ENCODE peak calls at places on chromosomes 7 and 10, in nine cellular contexts. One of them, this sample, is unnamed.

GRCh38 chr10:74293686-74294365 is 142.8 kb downstream of the ADK start:
- DNase-seq in stimulated activated CD8-positive, alpha-beta memory T cell treated with anti-CD3 and anti-CD28 coated beads, Interleukin-15, amount 100 ng/mL, for 24 hours: no peak
- DNase-seq in fibroblast of pulmonary artery: peak; percentile 71
- DNase-seq in fibroblast of the aortic adventitia: peak; percentile 86
- DNase-seq in iPS-NIHi11: no peak
- DNase-seq in progenitor cell of endocrine pancreas: no peak
- DNase-seq in activated CD4-positive, CD25-positive, alpha-beta regulatory T cell: no peak
- DNase-seq in left ventricle myocardium superior: no peak
- DNase-seq in foreskin fibroblast: peak; percentile 42
- DNase-seq in this sample: peak; percentile 78

GRCh38 chr7:32905175-32905662 is 13.7 kb upstream of the KBTBD2 start:
- DNase-seq in stimulated activated CD8-positive, alpha-beta memory T cell treated with anti-CD3 and anti-CD28 coated beads, Interleukin-15, amount 100 ng/mL, for 24 hours: no peak
- DNase-seq in fibroblast of pulmonary artery: peak; percentile 81
- DNase-seq in fibroblast of the aortic adventitia: peak; percentile 82
- DNase-seq in iPS-NIHi11: peak; percentile 77
- DNase-seq in progenitor cell of endocrine pancreas: no peak
- DNase-seq in activated CD4-positive, CD25-positive, alpha-beta regulatory T cell: peak; percentile 61
- DNase-seq in left ventricle myocardium superior: peak; percentile 59
- DNase-seq in foreskin fibroblast: peak; percentile 84
- DNase-seq in this sample: peak; percentile 79

GRCh38 chr7:138170959-138171703 is 94.9 kb downstream of the AKR1D1 start:
- DNase-seq in stimulated activated CD8-positive, alpha-beta memory T cell treated with anti-CD3 and anti-CD28 coated beads, Interleukin-15, amount 100 ng/mL, for 24 hours: no peak
- DNase-seq in fibroblast of pulmonary artery: no peak
- DNase-seq in fibroblast of the aortic adventitia: no peak
- DNase-seq in iPS-NIHi11: no peak
- DNase-seq in progenitor cell of endocrine pancreas: no peak
- DNase-seq in activated CD4-positive, CD25-positive, alpha-beta regulatory T cell: no peak
- DNase-seq in left ventricle myocardium superior: no peak
- DNase-seq in foreskin fibroblast: no peak
- DNase-seq in this sample: no peak

GRCh38 chr10:44520651-44521050 is 135.8 kb upstream of the CXCL12 start:
- DNase-seq in stimulated activated CD8-positive, alpha-beta memory T cell treated with anti-CD3 and anti-CD28 coated beads, Interleukin-15, amount 100 ng/mL, for 24 hours: no peak
- DNase-seq in fibroblast of pulmonary artery: no peak
- DNase-seq in fibroblast of the aortic adventitia: peak; percentile 30
- DNase-seq in iPS-NIHi11: no peak
- DNase-seq in progenitor cell of endocrine pancreas: no peak
- DNase-seq in activated CD4-positive, CD25-positive, alpha-beta regulatory T cell: no peak
- DNase-seq in left ventricle myocardium superior: no peak
- DNase-seq in foreskin fibroblast: no peak
- DNase-seq in this sample: no peak

GRCh38 chr10:7301039-7301768 is 109.6 kb downstream of the SFMBT2 start:
- DNase-seq in stimulated activated CD8-positive, alpha-beta memory T cell treated with anti-CD3 and anti-CD28 coated beads, Interleukin-15, amount 100 ng/mL, for 24 hours: no peak
- DNase-seq in fibroblast of pulmonary artery: peak; percentile 12
- DNase-seq in fibroblast of the aortic adventitia: no peak
- DNase-seq in iPS-NIHi11: peak; percentile 70
- DNase-seq in progenitor cell of endocrine pancreas: no peak
- DNase-seq in activated CD4-positive, CD25-positive, alpha-beta regulatory T cell: no peak
- DNase-seq in left ventricle myocardium superior: no peak
- DNase-seq in foreskin fibroblast: no peak
- DNase-seq in this sample: no peak

GRCh38 chr7:92691578-92691977 is 101.4 kb upstream of the FAM133B start:
- DNase-seq in stimulated activated CD8-positive, alpha-beta memory T cell treated with anti-CD3 and anti-CD28 coated beads, Interleukin-15, amount 100 ng/mL, for 24 hours: no peak
- DNase-seq in fibroblast of pulmonary artery: peak; percentile 81
- DNase-seq in fibroblast of the aortic adventitia: peak; percentile 81
- DNase-seq in iPS-NIHi11: peak; percentile 30
- DNase-seq in progenitor cell of endocrine pancreas: no peak
- DNase-seq in activated CD4-positive, CD25-positive, alpha-beta regulatory T cell: no peak
- DNase-seq in left ventricle myocardium superior: no peak
- DNase-seq in foreskin fibroblast: peak; percentile 41
- DNase-seq in this sample: peak; percentile 73

GRCh38 chr7:22202141-22202540 is 154.8 kb downstream of the RAPGEF5 start:
- DNase-seq in stimulated activated CD8-positive, alpha-beta memory T cell treated with anti-CD3 and anti-CD28 coated beads, Interleukin-15, amount 100 ng/mL, for 24 hours: no peak
- DNase-seq in fibroblast of pulmonary artery: no peak
- DNase-seq in fibroblast of the aortic adventitia: no peak
- DNase-seq in iPS-NIHi11: no peak
- DNase-seq in progenitor cell of endocrine pancreas: no peak
- DNase-seq in activated CD4-positive, CD25-positive, alpha-beta regulatory T cell: no peak
- DNase-seq in left ventricle myocardium superior: no peak
- DNase-seq in foreskin fibroblast: no peak
- DNase-seq in this sample: no peak

GRCh38 chr7:120273476-120273975 is 551 bp downstream of the KCND2 start:
- DNase-seq in stimulated activated CD8-positive, alpha-beta memory T cell treated with anti-CD3 and anti-CD28 coated beads, Interleukin-15, amount 100 ng/mL, for 24 hours: no peak
- DNase-seq in fibroblast of pulmonary artery: peak; percentile 20
- DNase-seq in fibroblast of the aortic adventitia: peak; percentile 44
- DNase-seq in iPS-NIHi11: peak; percentile 42
- DNase-seq in progenitor cell of endocrine pancreas: peak; percentile 29
- DNase-seq in activated CD4-positive, CD25-positive, alpha-beta regulatory T cell: no peak
- DNase-seq in left ventricle myocardium superior: peak; percentile 35
- DNase-seq in foreskin fibroblast: no peak
- DNase-seq in this sample: no peak

GRCh38 chr10:126130291-126130710 is 233.9 kb downstream of the FANK1 start:
- DNase-seq in stimulated activated CD8-positive, alpha-beta memory T cell treated with anti-CD3 and anti-CD28 coated beads, Interleukin-15, amount 100 ng/mL, for 24 hours: no peak
- DNase-seq in fibroblast of pulmonary artery: peak; percentile 54
- DNase-seq in fibroblast of the aortic adventitia: peak; percentile 55
- DNase-seq in iPS-NIHi11: no peak
- DNase-seq in progenitor cell of endocrine pancreas: no peak
- DNase-seq in activated CD4-positive, CD25-positive, alpha-beta regulatory T cell: no peak
- DNase-seq in left ventricle myocardium superior: peak; percentile 74
- DNase-seq in foreskin fibroblast: peak; percentile 47
- DNase-seq in this sample: no peak

GRCh38 chr10:24951201-24952145 is 933 bp downstream of the PRTFDC1 start:
- DNase-seq in stimulated activated CD8-positive, alpha-beta memory T cell treated with anti-CD3 and anti-CD28 coated beads, Interleukin-15, amount 100 ng/mL, for 24 hours: no peak
- DNase-seq in fibroblast of pulmonary artery: no peak
- DNase-seq in fibroblast of the aortic adventitia: peak; percentile 43
- DNase-seq in iPS-NIHi11: peak; percentile 60
- DNase-seq in progenitor cell of endocrine pancreas: no peak
- DNase-seq in activated CD4-positive, CD25-positive, alpha-beta regulatory T cell: no peak
- DNase-seq in left ventricle myocardium superior: peak; percentile 43
- DNase-seq in foreskin fibroblast: no peak
- DNase-seq in this sample: no peak

GRCh38 chr7:104111294-104111693 is 96.5 kb downstream of the ORC5 start:
- DNase-seq in stimulated activated CD8-positive, alpha-beta memory T cell treated with anti-CD3 and anti-CD28 coated beads, Interleukin-15, amount 100 ng/mL, for 24 hours: no peak
- DNase-seq in fibroblast of pulmonary artery: no peak
- DNase-seq in fibroblast of the aortic adventitia: no peak
- DNase-seq in iPS-NIHi11: no peak
- DNase-seq in progenitor cell of endocrine pancreas: no peak
- DNase-seq in activated CD4-positive, CD25-positive, alpha-beta regulatory T cell: no peak
- DNase-seq in left ventricle myocardium superior: no peak
- DNase-seq in foreskin fibroblast: no peak
- DNase-seq in this sample: no peak

GRCh38 chr10:98312816-98313215 is 44.8 kb upstream of the LOXL4 start:
- DNase-seq in stimulated activated CD8-positive, alpha-beta memory T cell treated with anti-CD3 and anti-CD28 coated beads, Interleukin-15, amount 100 ng/mL, for 24 hours: no peak
- DNase-seq in fibroblast of pulmonary artery: no peak
- DNase-seq in fibroblast of the aortic adventitia: no peak
- DNase-seq in iPS-NIHi11: no peak
- DNase-seq in progenitor cell of endocrine pancreas: no peak
- DNase-seq in activated CD4-positive, CD25-positive, alpha-beta regulatory T cell: no peak
- DNase-seq in left ventricle myocardium superior: no peak
- DNase-seq in foreskin fibroblast: no peak
- DNase-seq in this sample: no peak

GRCh38 chr7:44846816-44847508 is 925 bp downstream of the H2AZ2 start:
- DNase-seq in stimulated activated CD8-positive, alpha-beta memory T cell treated with anti-CD3 and anti-CD28 coated beads, Interleukin-15, amount 100 ng/mL, for 24 hours: no peak
- DNase-seq in fibroblast of pulmonary artery: no peak
- DNase-seq in fibroblast of the aortic adventitia: no peak
- DNase-seq in iPS-NIHi11: no peak
- DNase-seq in progenitor cell of endocrine pancreas: no peak
- DNase-seq in activated CD4-positive, CD25-positive, alpha-beta regulatory T cell: no peak
- DNase-seq in left ventricle myocardium superior: no peak
- DNase-seq in foreskin fibroblast: no peak
- DNase-seq in this sample: no peak

GRCh38 chr10:54133201-54133600 is 667.8 kb downstream of the PCDH15 start:
- DNase-seq in stimulated activated CD8-positive, alpha-beta memory T cell treated with anti-CD3 and anti-CD28 coated beads, Interleukin-15, amount 100 ng/mL, for 24 hours: no peak
- DNase-seq in fibroblast of pulmonary artery: no peak
- DNase-seq in fibroblast of the aortic adventitia: no peak
- DNase-seq in iPS-NIHi11: no peak
- DNase-seq in progenitor cell of endocrine pancreas: no peak
- DNase-seq in activated CD4-positive, CD25-positive, alpha-beta regulatory T cell: no peak
- DNase-seq in left ventricle myocardium superior: no peak
- DNase-seq in foreskin fibroblast: no peak
- DNase-seq in this sample: no peak

GRCh38 chr7:155802906-155803417 is 9.3 kb downstream of the SHH start:
- DNase-seq in stimulated activated CD8-positive, alpha-beta memory T cell treated with anti-CD3 and anti-CD28 coated beads, Interleukin-15, amount 100 ng/mL, for 24 hours: no peak
- DNase-seq in fibroblast of pulmonary artery: no peak
- DNase-seq in fibroblast of the aortic adventitia: no peak
- DNase-seq in iPS-NIHi11: no peak
- DNase-seq in progenitor cell of endocrine pancreas: no peak
- DNase-seq in activated CD4-positive, CD25-positive, alpha-beta regulatory T cell: no peak
- DNase-seq in left ventricle myocardium superior: peak; percentile 9
- DNase-seq in foreskin fibroblast: no peak
- DNase-seq in this sample: no peak

GRCh38 chr7:112001089-112001826 is 204.9 kb downstream of the DOCK4 start:
- DNase-seq in stimulated activated CD8-positive, alpha-beta memory T cell treated with anti-CD3 and anti-CD28 coated beads, Interleukin-15, amount 100 ng/mL, for 24 hours: no peak
- DNase-seq in fibroblast of pulmonary artery: peak; percentile 95
- DNase-seq in fibroblast of the aortic adventitia: peak; percentile 85
- DNase-seq in iPS-NIHi11: no peak
- DNase-seq in progenitor cell of endocrine pancreas: no peak
- DNase-seq in activated CD4-positive, CD25-positive, alpha-beta regulatory T cell: no peak
- DNase-seq in left ventricle myocardium superior: no peak
- DNase-seq in foreskin fibroblast: peak; percentile 60
- DNase-seq in this sample: peak; percentile 85

GRCh38 chr7:150323682-150324365 is 479 bp upstream of the ACTR3C start:
- DNase-seq in stimulated activated CD8-positive, alpha-beta memory T cell treated with anti-CD3 and anti-CD28 coated beads, Interleukin-15, amount 100 ng/mL, for 24 hours: no peak
- DNase-seq in fibroblast of pulmonary artery: no peak
- DNase-seq in fibroblast of the aortic adventitia: no peak
- DNase-seq in iPS-NIHi11: no peak
- DNase-seq in progenitor cell of endocrine pancreas: no peak
- DNase-seq in activated CD4-positive, CD25-positive, alpha-beta regulatory T cell: no peak
- DNase-seq in left ventricle myocardium superior: no peak
- DNase-seq in foreskin fibroblast: no peak
- DNase-seq in this sample: no peak

GRCh38 chr10:58651040-58651439 is 138.4 kb downstream of the BICC1 start:
- DNase-seq in stimulated activated CD8-positive, alpha-beta memory T cell treated with anti-CD3 and anti-CD28 coated beads, Interleukin-15, amount 100 ng/mL, for 24 hours: no peak
- DNase-seq in fibroblast of pulmonary artery: peak; percentile 82
- DNase-seq in fibroblast of the aortic adventitia: peak; percentile 79
- DNase-seq in iPS-NIHi11: no peak
- DNase-seq in progenitor cell of endocrine pancreas: no peak
- DNase-seq in activated CD4-positive, CD25-positive, alpha-beta regulatory T cell: no peak
- DNase-seq in left ventricle myocardium superior: no peak
- DNase-seq in foreskin fibroblast: no peak
- DNase-seq in this sample: no peak

GRCh38 chr7:326273-326672 is 36.3 kb downstream of the FOXL3 start:
- DNase-seq in stimulated activated CD8-positive, alpha-beta memory T cell treated with anti-CD3 and anti-CD28 coated beads, Interleukin-15, amount 100 ng/mL, for 24 hours: no peak
- DNase-seq in fibroblast of pulmonary artery: no peak
- DNase-seq in fibroblast of the aortic adventitia: no peak
- DNase-seq in iPS-NIHi11: no peak
- DNase-seq in progenitor cell of endocrine pancreas: no peak
- DNase-seq in activated CD4-positive, CD25-positive, alpha-beta regulatory T cell: no peak
- DNase-seq in left ventricle myocardium superior: no peak
- DNase-seq in foreskin fibroblast: no peak
- DNase-seq in this sample: no peak

GRCh38 chr7:142468871-142469652 is 211.2 kb upstream of the PRSS58 start:
- DNase-seq in stimulated activated CD8-positive, alpha-beta memory T cell treated with anti-CD3 and anti-CD28 coated beads, Interleukin-15, amount 100 ng/mL, for 24 hours: no peak
- DNase-seq in fibroblast of pulmonary artery: no peak
- DNase-seq in fibroblast of the aortic adventitia: no peak
- DNase-seq in iPS-NIHi11: no peak
- DNase-seq in progenitor cell of endocrine pancreas: no peak
- DNase-seq in activated CD4-positive, CD25-positive, alpha-beta regulatory T cell: no peak
- DNase-seq in left ventricle myocardium superior: no peak
- DNase-seq in foreskin fibroblast: no peak
- DNase-seq in this sample: no peak